ENCODE peak calls at places on chromosome 14, in ten cellular contexts. C is Peyer's patch, K is lower leg skin, Y is adrenal gland, Z is esophagus squamous epithelium, N is gastrocnemius medialis, J is breast epithelium, B is H54, H is transverse colon, W is K562. T is an unnamed sample.

GRCh38 chr14:32366995-32367394 is 37.9 kb downstream of the AKAP6 start:
- DNase-seq in C (no peak), K (no peak), Y (no peak), Z (no peak), N (no peak), J (no peak), B (no peak), H (no peak), W (no peak), T (no peak)

GRCh38 chr14:38208825-38209562 is 1.3 kb downstream of the SSTR1 start:
- DNase-seq in C (peak; percentile 84), K (no peak), Y (no peak), Z (no peak), N (no peak), J (no peak), B (no peak), H (peak; percentile 83), W (no peak), T (no peak)

GRCh38 chr14:70920608-70921007 is 13.3 kb downstream of the PCNX1 start:
- DNase-seq in C (no peak), K (no peak), Y (no peak), Z (no peak), N (no peak), J (no peak), B (no peak), H (no peak), W (no peak), T (no peak)

GRCh38 chr14:59126714-59127436 is 61.6 kb upstream of the DAAM1 start:
- DNase-seq in C (peak; percentile 54), K (peak; percentile 25), Y (peak; percentile 20), Z (no peak), N (no peak), J (no peak), B (peak; percentile 14), H (no peak), W (peak; percentile 56), T (no peak)

GRCh38 chr14:71050227-71050823 is 143.1 kb downstream of the PCNX1 start:
- DNase-seq in C (no peak), K (no peak), Y (no peak), Z (no peak), N (no peak), J (no peak), B (no peak), H (no peak), W (peak; percentile 10), T (no peak)

GRCh38 chr14:104813286-104813685 is 12.4 kb downstream of the ZBTB42 start:
- DNase-seq in C (no peak), K (no peak), Y (no peak), Z (no peak), N (no peak), J (no peak), B (no peak), H (no peak), W (no peak), T (no peak)

GRCh38 chr14:88346048-88346639 is 23.1 kb upstream of the KCNK10 start:
- DNase-seq in C (no peak), K (no peak), Y (no peak), Z (no peak), N (no peak), J (no peak), B (no peak), H (no peak), W (no peak), T (no peak)

GRCh38 chr14:72883963-72884362 is 9.9 kb downstream of the DPF3 start:
- DNase-seq in C (no peak), K (no peak), Y (no peak), Z (no peak), N (no peak), J (no peak), B (no peak), H (no peak), W (no peak), T (no peak)

GRCh38 chr14:99268776-99269510 is 3.1 kb downstream of the BCL11B start:
- DNase-seq in C (peak; percentile 45), K (no peak), Y (no peak), Z (no peak), N (no peak), J (no peak), B (no peak), H (no peak), W (no peak), T (no peak)

GRCh38 chr14:75991753-75992152 is 6.2 kb downstream of the IFT43 start:
- DNase-seq in C (no peak), K (no peak), Y (no peak), Z (no peak), N (no peak), J (no peak), B (no peak), H (no peak), W (no peak), T (no peak)

GRCh38 chr14:100187247-100187833 is 27.9 kb upstream of the DEGS2 start:
- DNase-seq in C (peak; percentile 84), K (no peak), Y (no peak), Z (no peak), N (no peak), J (no peak), B (no peak), H (peak; percentile 58), W (no peak), T (no peak)

GRCh38 chr14:35050652-35051051 is 4.6 kb downstream of the FAM177A1 start:
- DNase-seq in C (no peak), K (no peak), Y (peak; percentile 22), Z (no peak), N (no peak), J (no peak), B (no peak), H (no peak), W (peak; percentile 44), T (peak; percentile 27)

GRCh38 chr14:32606297-32606696 is 277.2 kb downstream of the AKAP6 start:
- DNase-seq in C (no peak), K (no peak), Y (no peak), Z (no peak), N (no peak), J (no peak), B (no peak), H (no peak), W (no peak), T (no peak)

GRCh38 chr14:101717663-101718490 is 43.6 kb upstream of the PPP2R5C start:
- DNase-seq in C (no peak), K (peak; percentile 10), Y (no peak), Z (no peak), N (no peak), J (no peak), B (no peak), H (no peak), W (peak; percentile 3), T (no peak)
- TF ChIP-seq POLR2A in C (no peak), K (no peak), Y (no peak), Z (no peak), N (no peak), J (no peak), B (no peak), H (no peak), W (no peak), T (no peak)

GRCh38 chr14:51289169-51289568 is 49.1 kb downstream of the TMX1 start:
- DNase-seq in C (no peak), K (no peak), Y (no peak), Z (no peak), N (no peak), J (no peak), B (no peak), H (no peak), W (no peak), T (no peak)

GRCh38 chr14:51277753-51278415 is 37.8 kb downstream of the TMX1 start:
- DNase-seq in C (no peak), K (no peak), Y (no peak), Z (no peak), N (no peak), J (no peak), B (no peak), H (no peak), W (no peak), T (no peak)

GRCh38 chr14:51285102-51285501 is 45.1 kb downstream of the TMX1 start:
- DNase-seq in C (no peak), K (no peak), Y (no peak), Z (no peak), N (no peak), J (no peak), B (no peak), H (no peak), W (no peak), T (no peak)

GRCh38 chr14:51283402-51283825 is 43.4 kb downstream of the TMX1 start:
- DNase-seq in C (no peak), K (no peak), Y (no peak), Z (no peak), N (no peak), J (no peak), B (peak; percentile 30), H (no peak), W (peak; percentile 60), T (no peak)
- TF ChIP-seq POLR2A in C (no peak), K (no peak), Y (no peak), Z (no peak), N (no peak), J (no peak), B (no peak), H (no peak), W (no peak), T (no peak)

GRCh38 chr14:81565441-81566290 is 32.0 kb upstream of the SEL1L start:
- DNase-seq in C (no peak), K (no peak), Y (no peak), Z (no peak), N (no peak), J (no peak), B (no peak), H (no peak), W (peak; percentile 16), T (no peak)

GRCh38 chr14:81571437-81571836 is 37.8 kb upstream of the SEL1L start:
- DNase-seq in C (no peak), K (no peak), Y (no peak), Z (no peak), N (no peak), J (no peak), B (no peak), H (no peak), W (no peak), T (no peak)
- TF ChIP-seq POLR2A in C (no peak), K (no peak), Y (no peak), Z (no peak), N (no peak), J (no peak), B (no peak), H (no peak), W (no peak), T (no peak)

GRCh38 chr14:103509864-103510263 is 12.8 kb downstream of the CKB start:
- DNase-seq in C (no peak), K (no peak), Y (peak; percentile 11), Z (no peak), N (no peak), J (peak; percentile 35), B (no peak), H (no peak), W (no peak), T (no peak)

GRCh38 chr14:103510311-103511021 is 12.2 kb downstream of the CKB start:
- DNase-seq in C (peak; percentile 41), K (no peak), Y (peak; percentile 13), Z (no peak), N (no peak), J (peak; percentile 28), B (no peak), H (no peak), W (no peak), T (no peak)

GRCh38 chr14:103514596-103515421 is 7.8 kb downstream of the CKB start:
- DNase-seq in C (peak; percentile 42), K (no peak), Y (peak; percentile 16), Z (no peak), N (no peak), J (peak; percentile 34), B (no peak), H (no peak), W (no peak), T (peak; percentile 37)

GRCh38 chr14:103511022-103511693 is 11.5 kb downstream of the CKB start:
- DNase-seq in C (no peak), K (no peak), Y (peak; percentile 12), Z (no peak), N (no peak), J (peak; percentile 15), B (no peak), H (no peak), W (no peak), T (no peak)

GRCh38 chr14:103512701-103513611 is 9.7 kb downstream of the CKB start:
- DNase-seq in C (peak; percentile 43), K (peak; percentile 82), Y (peak; percentile 85), Z (no peak), N (peak; percentile 57), J (peak; percentile 66), B (no peak), H (peak; percentile 69), W (no peak), T (peak; percentile 76)
- TF ChIP-seq POLR2A in C (no peak), K (no peak), Y (no peak), Z (no peak), N (no peak), J (no peak), B (no peak), H (peak; percentile 43), W (no peak), T (no peak)